ENCODE peak calls at places on chromosome 4, in eight cellular contexts. K, N, P, F, H, Z, D and C are unnamed samples.

GRCh38 chr4:55754754-55755350 is 64.7 kb upstream of the EXOC1L start:
- DNase-seq in K (peak), N (no peak), P (peak), F (peak), H (no peak), Z (no peak), D (no peak), C (peak)

GRCh38 chr4:128229458-128229805 is 58.2 kb downstream of the PGRMC2 start:
- DNase-seq in K (peak), N (no peak), P (no peak), F (peak), H (no peak), Z (no peak), D (no peak), C (no peak)

GRCh38 chr4:32562010-32562409 is 1841.8 kb downstream of the PCDH7 start:
- DNase-seq in K (no peak), N (no peak), P (no peak), F (no peak), H (no peak), Z (no peak), D (no peak), C (no peak)

GRCh38 chr4:168699224-168699878 is 202.5 kb downstream of the PALLD start:
- DNase-seq in K (no peak), N (no peak), P (no peak), F (no peak), H (no peak), Z (peak), D (no peak), C (no peak)

GRCh38 chr4:175504316-175504715 is 307.7 kb downstream of the GPM6A start:
- DNase-seq in K (no peak), N (no peak), P (peak), F (peak), H (no peak), Z (no peak), D (no peak), C (no peak)

GRCh38 chr4:102411416-102411815 is 66.1 kb upstream of the SLC39A8 start:
- DNase-seq in K (no peak), N (no peak), P (peak), F (no peak), H (no peak), Z (no peak), D (no peak), C (no peak)

GRCh38 chr4:96642486-96642885 is 802.6 kb downstream of the PDHA2 start:
- DNase-seq in K (no peak), N (no peak), P (no peak), F (no peak), H (no peak), Z (no peak), D (no peak), C (no peak)

GRCh38 chr4:74874785-74875367 is 58.0 kb upstream of the PARM1 start:
- DNase-seq in K (peak), N (no peak), P (peak), F (peak), H (peak), Z (peak), D (no peak), C (peak)

GRCh38 chr4:161522031-161522430 is 641.8 kb downstream of the FSTL5 start:
- DNase-seq in K (no peak), N (no peak), P (no peak), F (peak), H (no peak), Z (no peak), D (no peak), C (no peak)

GRCh38 chr4:112318239-112319142 is 21.3 kb downstream of the ALPK1 start:
- DNase-seq in K (no peak), N (no peak), P (no peak), F (no peak), H (no peak), Z (no peak), D (no peak), C (no peak)

GRCh38 chr4:102157984-102158383 is 187.3 kb downstream of the SLC39A8 start:
- DNase-seq in K (no peak), N (no peak), P (no peak), F (no peak), H (no peak), Z (peak), D (no peak), C (no peak)

GRCh38 chr4:1374706-1375045 is 27.7 kb downstream of the UVSSA start:
- DNase-seq in K (no peak), N (no peak), P (no peak), F (no peak), H (no peak), Z (no peak), D (no peak), C (no peak)

GRCh38 chr4:139367421-139368090 is 65.3 kb upstream of the NDUFC1 start:
- DNase-seq in K (peak), N (no peak), P (peak), F (peak), H (no peak), Z (no peak), D (no peak), C (peak)

GRCh38 chr4:153573221-153573620 is 107.1 kb downstream of the TMEM131L start:
- DNase-seq in K (no peak), N (no peak), P (no peak), F (no peak), H (no peak), Z (no peak), D (no peak), C (no peak)

GRCh38 chr4:80017125-80017854 is 55.7 kb downstream of the ANTXR2 start:
- DNase-seq in K (peak), N (no peak), P (peak), F (peak), H (no peak), Z (no peak), D (no peak), C (peak)

GRCh38 chr4:153916273-153916755 is 127.4 kb upstream of the SFRP2 start:
- DNase-seq in K (no peak), N (no peak), P (no peak), F (no peak), H (no peak), Z (no peak), D (no peak), C (no peak)

GRCh38 chr4:120616-121015 is 3.7 kb upstream of the ZNF718 start:
- DNase-seq in K (no peak), N (no peak), P (no peak), F (no peak), H (no peak), Z (no peak), D (no peak), C (no peak)

GRCh38 chr4:6753103-6753560 is 29.4 kb upstream of the KIAA0232 start:
- DNase-seq in K (no peak), N (no peak), P (no peak), F (no peak), H (no peak), Z (no peak), D (no peak), C (no peak)

GRCh38 chr4:54228563-54229501 is at the start of gene PDGFRA:
- DNase-seq in K (no peak), N (no peak), P (peak), F (peak), H (no peak), Z (no peak), D (peak), C (no peak)

GRCh38 chr4:107838763-107839162 is 14.0 kb downstream of the SGMS2 start:
- DNase-seq in K (no peak), N (no peak), P (peak), F (no peak), H (no peak), Z (no peak), D (no peak), C (no peak)

GRCh38 chr4:2251795-2252529 is 9.9 kb downstream of the MXD4 start:
- DNase-seq in K (no peak), N (no peak), P (no peak), F (no peak), H (no peak), Z (no peak), D (no peak), C (no peak)

GRCh38 chr4:6689506-6689960 is 4.1 kb upstream of the S100P start:
- DNase-seq in K (no peak), N (no peak), P (no peak), F (no peak), H (no peak), Z (no peak), D (no peak), C (no peak)

GRCh38 chr4:108988514-108989195 is 225.8 kb upstream of the ETNPPL start:
- DNase-seq in K (no peak), N (no peak), P (no peak), F (peak), H (no peak), Z (no peak), D (no peak), C (no peak)

GRCh38 chr4:100872811-100873210 is 355.0 kb upstream of the EMCN start:
- DNase-seq in K (peak), N (no peak), P (peak), F (peak), H (no peak), Z (no peak), D (no peak), C (peak)

GRCh38 chr4:73347497-73347896 is 56.6 kb upstream of the ALB start:
- DNase-seq in K (no peak), N (no peak), P (no peak), F (no peak), H (no peak), Z (no peak), D (no peak), C (no peak)

GRCh38 chr4:175891863-175892262 is 79.8 kb upstream of the GPM6A start:
- DNase-seq in K (peak), N (no peak), P (peak), F (peak), H (no peak), Z (peak), D (no peak), C (peak)

GRCh38 chr4:1538096-1538410 is 131.8 kb upstream of the NKX1-1 start:
- DNase-seq in K (no peak), N (no peak), P (no peak), F (no peak), H (no peak), Z (no peak), D (no peak), C (no peak)

GRCh38 chr4:82560853-82561744 is 689 bp downstream of the TMEM150C start:
- DNase-seq in K (no peak), N (no peak), P (no peak), F (no peak), H (no peak), Z (peak), D (no peak), C (no peak)

GRCh38 chr4:44145868-44146267 is 302.7 kb downstream of the KCTD8 start:
- DNase-seq in K (peak), N (no peak), P (peak), F (peak), H (no peak), Z (no peak), D (no peak), C (peak)

GRCh38 chr4:27318740-27319139 is 458.1 kb downstream of the STIM2 start:
- DNase-seq in K (peak), N (no peak), P (peak), F (no peak), H (no peak), Z (no peak), D (no peak), C (peak)

GRCh38 chr4:181350578-181351420 is 892.4 kb upstream of the TENM3 start:
- DNase-seq in K (no peak), N (no peak), P (no peak), F (no peak), H (no peak), Z (no peak), D (no peak), C (no peak)

GRCh38 chr4:101035522-101035921 is 311.8 kb downstream of the PPP3CA start:
- DNase-seq in K (no peak), N (no peak), P (no peak), F (no peak), H (no peak), Z (no peak), D (no peak), C (no peak)

GRCh38 chr4:121988950-121989349 is 37.1 kb upstream of the TRPC3 start:
- DNase-seq in K (no peak), N (no peak), P (no peak), F (no peak), H (no peak), Z (no peak), D (no peak), C (no peak)

GRCh38 chr4:122744229-122744628 is 11.7 kb downstream of the BBS12 start:
- DNase-seq in K (no peak), N (no peak), P (peak), F (no peak), H (no peak), Z (no peak), D (no peak), C (no peak)

GRCh38 chr4:110653602-110654253 is 30.9 kb upstream of the PITX2 start:
- DNase-seq in K (no peak), N (no peak), P (no peak), F (no peak), H (no peak), Z (no peak), D (no peak), C (no peak)

GRCh38 chr4:86014599-86014998 is 345.3 kb downstream of the MAPK10 start:
- DNase-seq in K (no peak), N (no peak), P (peak), F (no peak), H (no peak), Z (no peak), D (no peak), C (no peak)

GRCh38 chr4:87103691-87104187 is 116.7 kb downstream of the KLHL8 start:
- DNase-seq in K (peak), N (no peak), P (peak), F (peak), H (peak), Z (no peak), D (no peak), C (peak)

GRCh38 chr4:155769092-155769491 is 10.3 kb downstream of the GUCY1B1 start:
- DNase-seq in K (no peak), N (no peak), P (peak), F (no peak), H (no peak), Z (no peak), D (no peak), C (no peak)

GRCh38 chr4:95506264-95506663 is 42.5 kb downstream of the UNC5C start:
- DNase-seq in K (peak), N (no peak), P (peak), F (peak), H (no peak), Z (no peak), D (no peak), C (peak)

GRCh38 chr4:187480146-187481145 is 515.1 kb upstream of the ZFP42 start:
- DNase-seq in K (peak), N (no peak), P (peak), F (peak), H (no peak), Z (no peak), D (no peak), C (peak)